ENCODE peak calls at places on chromosomes 7 and 10, in eight cellular contexts. U is activated T-cell treated with anti-CD3 and anti-CD28 coated beads, Interleukin-2, amount 50 U/mL, for 72 hours; I is stimulated activated memory B cell treated with anti-CD40 and anti-IgM and Interleukin-4, amounts not matched to agents 10 μg/mL and 1 μg/mL and 100 μg/mL, for 72 hours; Q is activated CD8-positive, alpha-beta memory T cell treated with anti-CD3 and anti-CD28 coated beads, Interleukin-2, amount 10 ng/mL, durations not matched to agents 7 days and 5 days; G is activated CD4-positive, alpha-beta T cell treated with anti-CD3 and anti-CD28 coated beads for 36 hours; Z is sciatic nerve; R is left cardiac atrium; B is Panc1. A is an unnamed sample.

GRCh38 chr10:65827344-65827743 is 1098.5 kb upstream of the LRRTM3 start:
- ATAC-seq in I (no peak), G (no peak), Z (no peak), B (no peak), Q (no peak), U (no peak), R (no peak), A (no peak)

GRCh38 chr10:109837384-109837783 is 85.9 kb downstream of the XPNPEP1 start:
- ATAC-seq in R (no peak), I (no peak), G (peak), Z (no peak), U (no peak), B (no peak), Q (no peak), A (no peak)

GRCh38 chr7:140322759-140323158 is 75.6 kb downstream of the SLC37A3 start:
- ATAC-seq in B (no peak), I (no peak), Z (no peak), G (no peak), R (peak), U (no peak), Q (no peak), A (no peak)

GRCh38 chr7:1043552-1044188 is 676 bp upstream of the GPR146 start:
- ATAC-seq in I (no peak), G (no peak), B (no peak), R (peak), Z (peak), U (no peak), Q (no peak), A (no peak)

GRCh38 chr7:150875791-150876190 is 23.5 kb downstream of the AOC1 start:
- ATAC-seq in I (no peak), G (peak), R (no peak), Z (no peak), B (peak), U (no peak), Q (no peak), A (no peak)

GRCh38 chr7:128234475-128234874 is 6.6 kb upstream of the LEP start:
- ATAC-seq in U (no peak), Z (no peak), R (no peak), B (no peak), G (no peak), I (no peak), Q (no peak), A (no peak)

GRCh38 chr10:43782814-43783213 is 134.1 kb upstream of the ZNF32 start:
- ATAC-seq in I (no peak), Z (peak), B (no peak), Q (no peak), R (no peak), U (no peak), G (no peak), A (no peak)

GRCh38 chr7:135160858-135161653 is 9.5 kb downstream of the CYREN start:
- ATAC-seq in U (no peak), B (no peak), I (peak), G (no peak), Q (no peak), Z (peak), R (peak), A (no peak)

GRCh38 chr7:3232228-3232627 is 68.8 kb upstream of the SDK1 start:
- ATAC-seq in G (no peak), R (no peak), Q (no peak), B (no peak), I (no peak), U (no peak), Z (no peak), A (no peak)

GRCh38 chr10:3747984-3748383 is 37.0 kb downstream of the KLF6 start:
- ATAC-seq in G (no peak), B (peak), R (peak), Z (no peak), U (no peak), Q (no peak), I (no peak), A (peak)

GRCh38 chr7:14394786-14395185 is 405.3 kb upstream of the ETV1 start:
- ATAC-seq in Z (no peak), B (no peak), G (no peak), Q (no peak), U (no peak), I (no peak), R (no peak), A (no peak)

GRCh38 chr7:33726582-33726981 is 178.8 kb upstream of the BMPER start:
- ATAC-seq in B (no peak), I (no peak), U (no peak), Q (no peak), R (peak), Z (no peak), G (no peak), A (no peak)

GRCh38 chr7:101828308-101829020 is 11.0 kb downstream of the CUX1 start:
- ATAC-seq in B (no peak), Z (no peak), R (peak), Q (no peak), I (peak), G (no peak), U (no peak), A (no peak)

GRCh38 chr10:5960070-5960972 is 17.0 kb downstream of the IL15RA start:
- ATAC-seq in G (no peak), I (no peak), U (no peak), Z (no peak), Q (no peak), R (peak), B (no peak), A (no peak)

GRCh38 chr10:7525314-7526016 is 114.6 kb upstream of the SFMBT2 start:
- ATAC-seq in R (peak), U (peak), Q (peak), B (peak), Z (peak), I (peak), G (peak), A (peak)

GRCh38 chr7:47681241-47681810 is 99.4 kb upstream of the TNS3 start:
- ATAC-seq in Q (no peak), R (no peak), B (no peak), U (no peak), Z (no peak), I (no peak), G (no peak), A (no peak)

A was measured in gastroesophageal sphincter.